ENCODE peak calls at places on chromosomes 3 and 15, in six cellular contexts. B is ovary, C is HepG2, R is sigmoid colon, M is heart left ventricle, Y is uterus. W is an unnamed sample.

GRCh38 chr3:140081836-140082331 is 146.9 kb downstream of the CLSTN2 start:
- DNase-seq in B (no peak), C (no peak), R (no peak), M (no peak), Y (no peak), W (no peak)

GRCh38 chr3:46903341-46904302 is 26.1 kb downstream of the PTH1R start:
- DNase-seq in B (no peak), C (no peak), R (peak; percentile 61), M (peak; percentile 43), Y (no peak), W (peak; percentile 14)

GRCh38 chr3:167843886-167844285 is 108.4 kb downstream of the SERPINI1 start:
- DNase-seq in B (no peak), C (no peak), R (no peak), M (no peak), Y (no peak), W (no peak)

GRCh38 chr15:101133751-101134261 is 118.0 kb downstream of the CHSY1 start:
- DNase-seq in B (no peak), C (no peak), R (no peak), M (no peak), Y (no peak), W (no peak)

GRCh38 chr3:117873236-117873635 is 1161.4 kb downstream of the IGSF11 start:
- DNase-seq in B (peak; percentile 12), C (no peak), R (peak; percentile 69), M (no peak), Y (peak; percentile 15), W (peak; percentile 34)

GRCh38 chr3:53842436-53843194 is 3.6 kb downstream of the CHDH start:
- DNase-seq in B (no peak), C (peak; percentile 100), R (no peak), M (peak; percentile 54), Y (peak; percentile 62), W (peak; percentile 96)

GRCh38 chr15:45265506-45265905 is 13.5 kb downstream of the SLC28A2 start:
- DNase-seq in B (no peak), C (no peak), R (no peak), M (no peak), Y (no peak), W (no peak)

GRCh38 chr3:151426337-151426648 is 34.6 kb downstream of the IGSF10 start:
- DNase-seq in B (no peak), C (no peak), R (no peak), M (no peak), Y (no peak), W (no peak)

GRCh38 chr15:78065284-78065872 is 12.1 kb downstream of the TBC1D2B start:
- DNase-seq in B (peak; percentile 50), C (peak; percentile 99), R (peak; percentile 91), M (peak; percentile 73), Y (peak; percentile 89), W (peak; percentile 85)

GRCh38 chr3:24047513-24047912 is 102.4 kb downstream of the NR1D2 start:
- DNase-seq in B (no peak), C (no peak), R (no peak), M (no peak), Y (no peak), W (no peak)

GRCh38 chr15:78004919-78005634 is 72.4 kb downstream of the TBC1D2B start:
- DNase-seq in B (peak; percentile 85), C (no peak), R (peak; percentile 94), M (peak; percentile 93), Y (peak; percentile 85), W (peak; percentile 84)

GRCh38 chr3:47096955-47097354 is 67.0 kb downstream of the SETD2 start:
- DNase-seq in B (no peak), C (no peak), R (no peak), M (no peak), Y (no peak), W (no peak)

GRCh38 chr3:187976361-187976900 is 177.5 kb upstream of the LPP start:
- DNase-seq in B (no peak), C (no peak), R (no peak), M (no peak), Y (no peak), W (no peak)

GRCh38 chr3:105878061-105878460 is 9.2 kb upstream of the CBLB start:
- DNase-seq in B (no peak), C (no peak), R (no peak), M (no peak), Y (no peak), W (no peak)

GRCh38 chr3:144381607-144382006 is 410.0 kb downstream of the DIPK2A start:
- DNase-seq in B (no peak), C (no peak), R (no peak), M (no peak), Y (no peak), W (no peak)

GRCh38 chr3:9791127-9791526 is 1.1 kb downstream of the TADA3 start:
- DNase-seq in B (no peak), C (no peak), R (no peak), M (no peak), Y (no peak), W (no peak)

GRCh38 chr3:184177331-184177731 is 2.7 kb downstream of the AP2M1 start:
- DNase-seq in B (no peak), C (no peak), R (no peak), M (no peak), Y (no peak), W (no peak)

GRCh38 chr15:34362047-34362773 is 4.8 kb downstream of the LPCAT4 start:
- DNase-seq in B (no peak), C (no peak), R (no peak), M (no peak), Y (no peak), W (no peak)

GRCh38 chr3:107112356-107112755 is 264.9 kb upstream of the CCDC54 start:
- DNase-seq in B (no peak), C (no peak), R (no peak), M (no peak), Y (no peak), W (no peak)

GRCh38 chr3:51403675-51404074 is 12.6 kb downstream of the RBM15B start:
- DNase-seq in B (no peak), C (no peak), R (no peak), M (no peak), Y (no peak), W (no peak)

GRCh38 chr3:8938021-8938420 is 25.3 kb downstream of the RAD18 start:
- DNase-seq in B (no peak), C (peak; percentile 45), R (no peak), M (no peak), Y (no peak), W (no peak)

GRCh38 chr15:60772395-60773120 is 293.6 kb upstream of the ICE2 start:
- DNase-seq in B (no peak), C (no peak), R (no peak), M (no peak), Y (no peak), W (no peak)

GRCh38 chr15:41486286-41486685 is 7.4 kb upstream of the ITPKA start:
- DNase-seq in B (no peak), C (no peak), R (no peak), M (no peak), Y (no peak), W (no peak)
- TF ChIP-seq CTCF in B (no peak), C (no peak), R (no peak), M (no peak), Y (no peak), W (no peak)

GRCh38 chr15:96974761-96975160 is 644.3 kb downstream of the NR2F2 start:
- DNase-seq in B (no peak), C (no peak), R (no peak), M (no peak), Y (no peak), W (no peak)
- TF ChIP-seq POLR2A in B (no peak), C (no peak), R (no peak), M (no peak), Y (no peak), W (no peak)

GRCh38 chr3:50256978-50257890 is 11.7 kb upstream of the SEMA3B start:
- DNase-seq in B (peak; percentile 26), C (no peak), R (no peak), M (no peak), Y (no peak), W (peak; percentile 56)
- H3K36me3 ChIP-seq in B (no peaks in the 10 kb centered on the region), C (peaks cover 16% of the 10 kb centered on the region), R (peaks cover 46% of the 10 kb centered on the region), M (peaks cover 51% of the 10 kb centered on the region), Y (no peaks in the 10 kb centered on the region), W (peaks cover 4% of the 10 kb centered on the region)

GRCh38 chr3:43478380-43478779 is 143.4 kb downstream of the ANO10 start:
- DNase-seq in B (no peak), C (no peak), R (no peak), M (no peak), Y (no peak), W (no peak)
- TF ChIP-seq CTCF in B (no peak), C (no peak), R (no peak), M (no peak), Y (no peak), W (no peak)

GRCh38 chr15:72198410-72199270 is 1.1 kb upstream of the GRAMD2A start:
- DNase-seq in B (no peak), C (no peak), R (no peak), M (no peak), Y (no peak), W (no peak)
- TF ChIP-seq POLR2A in B (no peak), C (peak; percentile 19), R (no peak), M (no peak), Y (no peak), W (no peak)

GRCh38 chr15:84891339-84891738 is 6.9 kb downstream of the SLC28A1 start:
- DNase-seq in B (no peak), C (no peak), R (no peak), M (no peak), Y (no peak), W (no peak)
- H3K36me3 ChIP-seq in B (no peaks in the 10 kb centered on the region), C (no peaks in the 10 kb centered on the region), R (no peaks in the 10 kb centered on the region), M (no peaks in the 10 kb centered on the region), Y (no peaks in the 10 kb centered on the region), W (no peaks in the 10 kb centered on the region)

GRCh38 chr15:32134777-32135307 is 104.5 kb downstream of the CHRNA7 start:
- DNase-seq in B (no peak), C (no peak), R (no peak), M (no peak), Y (no peak), W (peak; percentile 70)

GRCh38 chr15:32135326-32135725 is 105.0 kb downstream of the CHRNA7 start:
- DNase-seq in B (no peak), C (no peak), R (no peak), M (no peak), Y (no peak), W (no peak)

GRCh38 chr15:32131803-32132202 is 101.5 kb downstream of the CHRNA7 start:
- DNase-seq in B (no peak), C (no peak), R (no peak), M (no peak), Y (no peak), W (no peak)

GRCh38 chr15:32132850-32133249 is 102.5 kb downstream of the CHRNA7 start:
- DNase-seq in B (no peak), C (peak; percentile 20), R (no peak), M (no peak), Y (no peak), W (no peak)

DNA sequence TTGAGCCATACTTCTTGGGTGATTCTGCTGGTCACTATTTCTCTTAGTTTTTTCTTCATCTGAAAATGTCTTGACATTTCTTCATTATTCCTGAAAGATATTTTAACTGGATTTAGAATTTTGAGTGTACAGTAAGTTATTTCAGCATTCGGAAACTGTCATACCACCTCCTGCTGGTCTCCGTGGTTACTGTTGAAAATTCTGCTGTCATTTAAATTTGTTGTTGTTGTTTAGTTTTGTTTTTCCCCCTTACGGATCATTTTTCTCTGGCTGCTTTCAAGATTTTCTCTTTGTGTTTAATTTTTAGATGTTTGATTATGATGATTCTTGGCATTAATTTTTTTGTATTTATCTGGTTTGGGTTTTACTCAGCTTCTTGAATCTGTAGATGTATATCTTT is 100.5 kb downstream of the CHRNA7 start:
- DNase-seq in B (no peak), C (no peak), R (no peak), M (no peak), Y (no peak), W (no peak)
- TF ChIP-seq CTCF in B (no peak), C (no peak), R (no peak), M (no peak), Y (no peak), W (no peak)

GRCh38 chr3:129017531-129017899 is 16.4 kb downstream of the EFCC1 start:
- DNase-seq in B (no peak), C (no peak), R (no peak), M (no peak), Y (no peak), W (no peak)
- TF ChIP-seq POLR2A in B (no peak), C (no peak), R (no peak), M (no peak), Y (no peak), W (no peak)